ENCODE peak calls at places on chromosomes 4 and X, in seven cellular contexts. W, N, Y, T, I, M and K are unnamed samples. For H3K36me3, the result is how much of the 10 kb centered on the place peaks cover.

GRCh38 chr4:103171006-103171405 is 27.1 kb downstream of the CENPE start:
- DNase-seq in I (no peak), N (no peak), Y (no peak), W (peak), M (no peak), T (no peak), K (no peak)

GRCh38 chrX:149185087-149185486 is 320.0 kb downstream of the IDS start:
- DNase-seq in M (no peak), T (no peak), I (no peak), N (peak), W (peak), Y (no peak), K (no peak)

GRCh38 chr4:172892300-172892699 is 276.3 kb upstream of the GALNT7 start:
- DNase-seq in M (no peak), T (no peak), N (peak), I (no peak), W (no peak), Y (no peak), K (no peak)

GRCh38 chrX:29890646-29891200 is 324.6 kb upstream of the MAGEB2 start:
- DNase-seq in W (no peak), I (no peak), M (no peak), Y (no peak), N (no peak), T (no peak), K (no peak)

GRCh38 chrX:13570245-13570573 is 808 bp downstream of the EGFL6 start:
- DNase-seq in N (no peak), Y (no peak), I (no peak), W (no peak), T (no peak), M (no peak), K (no peak)

GRCh38 chrX:152904151-152905080 is 6.5 kb downstream of the ZNF185 start:
- DNase-seq in T (peak), W (peak), M (peak), Y (peak), I (peak), N (peak), K (no peak)

GRCh38 chr4:4735870-4736269 is 123.6 kb upstream of the MSX1 start:
- DNase-seq in I (no peak), M (no peak), T (no peak), Y (no peak), W (peak), N (no peak), K (no peak)

GRCh38 chr4:67393699-67394281 is 151.5 kb downstream of the CENPC start:
- DNase-seq in M (no peak), I (no peak), Y (no peak), T (peak), W (peak), N (peak), K (no peak)

GRCh38 chrX:54808109-54808604 is 612 bp downstream of the MAGED2 start:
- DNase-seq in I (peak), W (peak), M (peak), Y (peak), N (no peak), T (peak), K (peak)

GRCh38 chr4:57205580-57205979 is 95.4 kb upstream of the IGFBP7 start:
- DNase-seq in T (no peak), M (no peak), W (no peak), Y (no peak), N (no peak), I (no peak), K (no peak)

GRCh38 chrX:35826503-35826902 is 28.4 kb downstream of the MAGEB16 start:
- DNase-seq in I (no peak), W (no peak), N (peak), Y (no peak), T (no peak), M (no peak), K (no peak)

GRCh38 chrX:108139303-108139702 is 47.7 kb downstream of the ATG4A start:
- DNase-seq in W (no peak), M (no peak), I (no peak), N (no peak), Y (no peak), T (no peak), K (no peak)

GRCh38 chr4:72858328-72858727 is 211.2 kb downstream of the COX18 start:
- DNase-seq in Y (no peak), W (peak), T (no peak), I (no peak), M (no peak), N (peak), K (no peak)

GRCh38 chr4:149997881-149998421 is 80.3 kb upstream of the DCLK2 start:
- DNase-seq in N (peak), I (peak), T (peak), Y (no peak), W (no peak), M (no peak), K (no peak)

GRCh38 chr4:4428966-4429875 is 42.3 kb downstream of the NSG1 start:
- DNase-seq in I (no peak), T (no peak), N (no peak), Y (no peak), M (no peak), W (no peak), K (no peak)

GRCh38 chrX:107714196-107714811 is 61.3 kb downstream of the TSC22D3 start:
- DNase-seq in W (peak), M (no peak), N (no peak), T (no peak), I (peak), Y (no peak), K (no peak)

GRCh38 chrX:18890724-18891560 is 93.0 kb downstream of the PHKA2 start:
- DNase-seq in M (no peak), W (no peak), N (no peak), T (no peak), Y (no peak), I (no peak), K (no peak)

GRCh38 chr4:73730854-73731253 is 9.5 kb upstream of the CXCL8 start:
- DNase-seq in W (no peak), Y (no peak), N (no peak), I (no peak), T (no peak), M (no peak), K (no peak)

GRCh38 chr4:71120831-71121524 is 127.5 kb downstream of the DCK start:
- DNase-seq in M (no peak), N (no peak), W (no peak), Y (no peak), T (no peak), I (no peak), K (peak)

GRCh38 chrX:24479924-24480722 is 15.0 kb downstream of the PDK3 start:
- DNase-seq in M (no peak), Y (peak), I (peak), N (no peak), T (no peak), W (no peak), K (peak)

GRCh38 chr4:109169160-109169559 is 133.3 kb downstream of the COL25A1 start:
- DNase-seq in T (no peak), N (no peak), W (peak), M (no peak), Y (no peak), I (no peak), K (no peak)

GRCh38 chr4:42473071-42473684 is 75.9 kb downstream of the SHISA3 start:
- DNase-seq in T (no peak), I (no peak), W (no peak), M (no peak), Y (no peak), N (no peak), K (no peak)

GRCh38 chrX:109931677-109932076 is 71.2 kb upstream of the TMEM164 start:
- DNase-seq in I (no peak), M (no peak), T (no peak), N (no peak), Y (no peak), W (no peak), K (no peak)

GRCh38 chrX:106302304-106302703 is 134.2 kb downstream of the PWWP3B start:
- DNase-seq in N (peak), W (peak), I (no peak), M (no peak), T (peak), Y (peak), K (no peak)

GRCh38 chr4:65589331-65589730 is 81.0 kb downstream of the EPHA5 start:
- DNase-seq in M (no peak), N (no peak), Y (no peak), T (no peak), I (no peak), W (no peak), K (no peak)

GRCh38 chrX:2928127-2928582 is 984 bp downstream of the ARSD start:
- DNase-seq in I (peak), W (peak), Y (peak), N (no peak), T (peak), M (peak), K (peak)

GRCh38 chr4:158750379-158750778 is 18.4 kb upstream of the FNIP2 start:
- DNase-seq in W (peak), N (no peak), Y (no peak), M (no peak), I (no peak), T (no peak), K (no peak)

GRCh38 chr4:110637408-110638131 is 14.7 kb upstream of the PITX2 start:
- DNase-seq in I (no peak), W (no peak), T (no peak), Y (no peak), M (no peak), N (no peak), K (no peak)

GRCh38 chrX:19912-20571 is 261.1 kb upstream of the PLCXD1 start:
- DNase-seq in M (no peak), N (no peak), W (no peak), I (peak), Y (no peak), T (peak), K (no peak)

GRCh38 chrX:13283968-13284914 is 35.6 kb downstream of the ATXN3L start:
- DNase-seq in N (peak), I (no peak), M (no peak), Y (no peak), W (peak), T (no peak), K (no peak)

GRCh38 chrX:150934453-150934852 is 36.0 kb upstream of the CD99L2 start:
- DNase-seq in W (peak), I (peak), Y (no peak), N (peak), M (no peak), T (no peak), K (no peak)

GRCh38 chr4:152485726-152486276 is 50.1 kb downstream of the FBXW7 start:
- DNase-seq in W (peak), M (no peak), N (peak), I (no peak), Y (no peak), T (no peak), K (no peak)

GRCh38 chrX:15497865-15498264 is 2.7 kb upstream of the BMX start:
- DNase-seq in I (peak), N (peak), M (no peak), W (peak), T (peak), Y (peak), K (no peak)

GRCh38 chr4:139736257-139736626 is 70.6 kb downstream of the MGST2 start:
- DNase-seq in T (no peak), W (no peak), M (no peak), I (no peak), N (no peak), Y (no peak), K (no peak)

GRCh38 chr4:7741946-7742806 is 197.5 kb downstream of the AFAP1 start:
- DNase-seq in T (no peak), M (peak), W (no peak), I (no peak), Y (no peak), N (no peak), K (no peak)

GRCh38 chrX:53494427-53494826 is 60.3 kb upstream of the HSD17B10 start:
- DNase-seq in W (peak), M (no peak), T (peak), Y (no peak), N (no peak), I (no peak), K (no peak)

GRCh38 chr4:6633091-6633906 is 7.2 kb upstream of the MRFAP1 start:
- DNase-seq in I (no peak), W (peak), M (no peak), T (peak), Y (no peak), N (no peak), K (no peak)
- H3K4me3 ChIP-seq in I (no peak), W (no peak), M (no peak), T (no peak), Y (no peak), N (no peak), K (no peak)

GRCh38 chr4:2800691-2801596 is 8.1 kb downstream of the SH3BP2 start:
- DNase-seq in Y (peak), W (peak), M (peak), I (peak), N (no peak), T (peak), K (peak)

GRCh38 chr4:2799444-2799911 is 6.6 kb downstream of the SH3BP2 start:
- DNase-seq in W (no peak), Y (peak), I (peak), M (peak), N (no peak), T (no peak), K (peak)

GRCh38 chr4:2798399-2799301 is 5.8 kb downstream of the SH3BP2 start:
- DNase-seq in W (peak), I (peak), T (peak), N (no peak), M (peak), Y (peak), K (peak)

GRCh38 chr4:2797545-2798305 is 4.8 kb downstream of the SH3BP2 start:
- DNase-seq in W (no peak), T (peak), N (no peak), M (peak), I (no peak), Y (peak), K (peak)

DNA sequence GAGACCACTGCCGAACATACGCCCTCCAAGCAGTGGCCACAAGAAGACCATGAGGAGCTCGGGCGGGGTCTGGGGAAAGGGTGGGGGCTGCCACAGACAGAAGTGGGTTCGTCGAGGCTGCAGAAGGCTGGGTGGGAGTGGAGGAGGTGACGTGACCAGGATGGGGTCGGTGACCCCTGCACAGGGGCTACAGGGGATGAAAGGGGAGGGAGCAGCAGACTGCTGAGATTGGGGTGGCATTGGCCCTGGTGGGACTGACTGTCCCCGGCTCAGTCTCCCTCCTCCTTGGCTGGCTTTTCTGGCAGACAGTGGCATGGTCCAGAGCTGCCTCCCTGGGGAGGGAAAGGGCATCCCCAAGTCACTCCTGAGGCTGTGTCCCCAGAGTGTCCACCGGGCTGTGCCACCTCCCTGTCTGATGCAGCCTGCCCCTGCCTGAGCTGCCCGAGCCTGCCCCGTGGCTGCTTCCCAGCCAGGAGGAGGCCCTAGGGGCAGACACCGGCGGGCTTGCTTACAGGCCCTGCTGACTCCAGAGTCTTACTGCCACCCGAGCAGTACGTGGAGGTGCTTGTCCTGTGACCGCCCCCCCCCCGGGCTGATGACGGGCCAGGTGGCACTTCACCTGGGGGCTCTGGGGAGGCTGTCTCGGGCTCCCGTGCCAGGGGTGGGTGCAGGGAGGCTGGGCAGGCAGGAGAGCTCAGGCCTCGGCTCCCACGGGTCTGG is 7.2 kb downstream of the SH3BP2 start:
- DNase-seq in M (peak), T (peak), N (no peak), Y (peak), I (peak), W (no peak), K (peak)
- TF ChIP-seq CTCF in M (peak), T (no peak), N (peak), Y (no peak), I (no peak), W (no peak), K (peak)

GRCh38 chr4:169131556-169132208 is 121.6 kb upstream of the CBR4 start:
- DNase-seq in M (no peak), T (no peak), W (no peak), N (no peak), Y (no peak), I (no peak), K (no peak)
- H3K36me3 ChIP-seq in M (half or more), T (under half), W (under half), N (under half), Y (under half), I (under half), K (under half)

DNA sequence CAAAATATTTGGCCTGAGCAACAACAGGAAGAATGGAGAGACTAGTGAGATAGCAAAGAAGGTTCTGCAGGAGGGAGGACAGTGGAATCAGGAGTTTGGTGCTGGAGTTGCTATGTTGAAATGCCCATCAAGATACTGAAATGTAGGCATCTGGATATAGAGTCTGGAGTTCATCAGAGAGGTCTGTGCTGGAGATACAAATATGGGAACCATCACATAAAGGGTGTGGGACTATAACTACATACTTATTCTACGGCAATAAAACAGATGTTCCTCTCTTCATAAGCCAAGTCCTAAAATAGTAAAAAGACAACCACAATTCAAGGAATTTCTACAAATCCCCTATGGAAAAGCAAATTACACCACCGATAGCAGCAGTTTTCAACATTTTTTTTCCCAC is 1.7 kb downstream of the MED14 start:
- DNase-seq in T (no peak), M (no peak), N (no peak), Y (no peak), W (peak), I (no peak), K (no peak)
- H3K4me3 ChIP-seq in T (no peak), M (peak), N (peak), Y (no peak), W (peak), I (no peak), K (peak)